ENCODE peak calls at places on chromosome 22, in nine cellular contexts. One of them, this sample, is unnamed.

GRCh38 chr22:38949889-38950405 is 7.5 kb upstream of the APOBEC3A start:
- DNase-seq in choroid plexus epithelial cell: peak
- DNase-seq in bronchial epithelial cell: no peak
- DNase-seq in dorsolateral prefrontal cortex: no peak
- DNase-seq in HCT116: no peak
- DNase-seq in fibroblast of lung: no peak
- DNase-seq in tibial nerve: no peak
- DNase-seq in lower lobe of right lung: peak
- DNase-seq in GM12878: no peak
- DNase-seq in this sample: no peak

GRCh38 chr22:36359172-36359973 is 28.4 kb downstream of the MYH9 start:
- DNase-seq in tibial nerve: no peak
- DNase-seq in GM12878: peak
- DNase-seq in lower lobe of right lung: no peak
- DNase-seq in dorsolateral prefrontal cortex: no peak
- DNase-seq in fibroblast of lung: no peak
- DNase-seq in bronchial epithelial cell: no peak
- DNase-seq in choroid plexus epithelial cell: no peak
- DNase-seq in HCT116: no peak
- DNase-seq in this sample: no peak

GRCh38 chr22:47191630-47192105 is 429.2 kb downstream of the TBC1D22A start:
- DNase-seq in dorsolateral prefrontal cortex: no peak
- DNase-seq in bronchial epithelial cell: no peak
- DNase-seq in lower lobe of right lung: no peak
- DNase-seq in fibroblast of lung: no peak
- DNase-seq in tibial nerve: no peak
- DNase-seq in GM12878: no peak
- DNase-seq in HCT116: no peak
- DNase-seq in choroid plexus epithelial cell: no peak
- DNase-seq in this sample: no peak

GRCh38 chr22:39278040-39278439 is 33.3 kb upstream of the PDGFB start:
- DNase-seq in bronchial epithelial cell: no peak
- DNase-seq in choroid plexus epithelial cell: peak
- DNase-seq in HCT116: no peak
- DNase-seq in fibroblast of lung: peak
- DNase-seq in tibial nerve: no peak
- DNase-seq in lower lobe of right lung: no peak
- DNase-seq in GM12878: no peak
- DNase-seq in dorsolateral prefrontal cortex: no peak
- DNase-seq in this sample: no peak

GRCh38 chr22:17077255-17077654 is 7.5 kb upstream of the IL17RA start:
- DNase-seq in lower lobe of right lung: no peak
- DNase-seq in tibial nerve: no peak
- DNase-seq in GM12878: no peak
- DNase-seq in HCT116: no peak
- DNase-seq in bronchial epithelial cell: peak
- DNase-seq in choroid plexus epithelial cell: peak
- DNase-seq in fibroblast of lung: peak
- DNase-seq in dorsolateral prefrontal cortex: no peak
- DNase-seq in this sample: no peak

GRCh38 chr22:36411589-36412258 is 24.0 kb upstream of the MYH9 start:
- DNase-seq in lower lobe of right lung: no peak
- DNase-seq in dorsolateral prefrontal cortex: no peak
- DNase-seq in fibroblast of lung: no peak
- DNase-seq in GM12878: no peak
- DNase-seq in HCT116: no peak
- DNase-seq in choroid plexus epithelial cell: no peak
- DNase-seq in bronchial epithelial cell: no peak
- DNase-seq in tibial nerve: no peak
- DNase-seq in this sample: no peak

GRCh38 chr22:49006207-49007012 is 821.3 kb downstream of the BRD1 start:
- DNase-seq in fibroblast of lung: no peak
- DNase-seq in choroid plexus epithelial cell: no peak
- DNase-seq in HCT116: no peak
- DNase-seq in tibial nerve: peak
- DNase-seq in lower lobe of right lung: no peak
- DNase-seq in GM12878: no peak
- DNase-seq in bronchial epithelial cell: no peak
- DNase-seq in dorsolateral prefrontal cortex: no peak
- DNase-seq in this sample: no peak

GRCh38 chr22:44753189-44754042 is 1.0 kb downstream of the ARHGAP8 start:
- DNase-seq in HCT116: no peak
- DNase-seq in lower lobe of right lung: no peak
- DNase-seq in GM12878: no peak
- DNase-seq in tibial nerve: no peak
- DNase-seq in fibroblast of lung: peak
- DNase-seq in dorsolateral prefrontal cortex: no peak
- DNase-seq in choroid plexus epithelial cell: peak
- DNase-seq in bronchial epithelial cell: peak
- DNase-seq in this sample: peak

GRCh38 chr22:22023581-22024137 is 41.1 kb upstream of the TOP3B start:
- DNase-seq in bronchial epithelial cell: no peak
- DNase-seq in choroid plexus epithelial cell: peak
- DNase-seq in dorsolateral prefrontal cortex: no peak
- DNase-seq in fibroblast of lung: no peak
- DNase-seq in lower lobe of right lung: no peak
- DNase-seq in tibial nerve: no peak
- DNase-seq in HCT116: no peak
- DNase-seq in GM12878: no peak
- DNase-seq in this sample: no peak

GRCh38 chr22:40058265-40058664 is 63.5 kb downstream of the FAM83F start:
- DNase-seq in bronchial epithelial cell: no peak
- DNase-seq in fibroblast of lung: no peak
- DNase-seq in HCT116: no peak
- DNase-seq in dorsolateral prefrontal cortex: no peak
- DNase-seq in choroid plexus epithelial cell: no peak
- DNase-seq in lower lobe of right lung: no peak
- DNase-seq in tibial nerve: no peak
- DNase-seq in GM12878: no peak
- DNase-seq in this sample: no peak

GRCh38 chr22:36218648-36219047 is 17.0 kb upstream of the APOL4 start:
- DNase-seq in GM12878: no peak
- DNase-seq in lower lobe of right lung: no peak
- DNase-seq in bronchial epithelial cell: no peak
- DNase-seq in dorsolateral prefrontal cortex: no peak
- DNase-seq in choroid plexus epithelial cell: no peak
- DNase-seq in tibial nerve: no peak
- DNase-seq in fibroblast of lung: no peak
- DNase-seq in HCT116: no peak
- DNase-seq in this sample: no peak

GRCh38 chr22:17811119-17811518 is 36.9 kb upstream of the BID start:
- DNase-seq in fibroblast of lung: no peak
- DNase-seq in bronchial epithelial cell: no peak
- DNase-seq in choroid plexus epithelial cell: no peak
- DNase-seq in tibial nerve: no peak
- DNase-seq in lower lobe of right lung: no peak
- DNase-seq in HCT116: no peak
- DNase-seq in GM12878: no peak
- DNase-seq in dorsolateral prefrontal cortex: no peak
- DNase-seq in this sample: no peak

GRCh38 chr22:46175631-46176030 is 25.3 kb downstream of the PPARA start:
- DNase-seq in fibroblast of lung: peak
- DNase-seq in tibial nerve: no peak
- DNase-seq in GM12878: no peak
- DNase-seq in choroid plexus epithelial cell: no peak
- DNase-seq in bronchial epithelial cell: peak
- DNase-seq in HCT116: no peak
- DNase-seq in lower lobe of right lung: no peak
- DNase-seq in dorsolateral prefrontal cortex: no peak
- DNase-seq in this sample: no peak

DNA sequence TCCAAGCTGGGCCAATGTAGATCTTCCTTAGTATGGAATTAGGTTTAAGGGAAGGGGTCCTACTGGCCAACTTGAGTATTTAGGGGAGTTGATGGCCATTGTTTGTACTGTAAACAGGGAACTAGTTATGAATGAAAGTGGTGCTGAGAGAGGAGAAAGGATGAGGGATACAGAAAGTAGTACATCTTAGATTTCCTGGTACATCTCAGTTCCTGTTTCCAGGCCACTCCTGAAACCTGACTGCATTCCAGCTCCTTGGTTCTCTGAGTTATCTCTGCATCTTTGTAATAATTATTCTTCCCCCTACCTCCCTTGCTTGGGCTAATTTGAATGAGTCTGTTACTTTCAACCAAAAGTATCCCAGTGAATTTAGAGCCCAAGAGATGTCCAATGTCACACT is 30.1 kb downstream of the MIAT start:
- DNase-seq in tibial nerve: no peak
- DNase-seq in dorsolateral prefrontal cortex: no peak
- DNase-seq in fibroblast of lung: no peak
- DNase-seq in HCT116: no peak
- DNase-seq in choroid plexus epithelial cell: no peak
- DNase-seq in lower lobe of right lung: no peak
- DNase-seq in bronchial epithelial cell: no peak
- DNase-seq in GM12878: no peak
- DNase-seq in this sample: no peak
- TF ChIP-seq CTCF in tibial nerve: no peak
- TF ChIP-seq CTCF in dorsolateral prefrontal cortex: no peak
- TF ChIP-seq CTCF in fibroblast of lung: no peak
- TF ChIP-seq CTCF in HCT116: no peak
- TF ChIP-seq CTCF in choroid plexus epithelial cell: no peak
- TF ChIP-seq CTCF in lower lobe of right lung: no peak
- TF ChIP-seq CTCF in bronchial epithelial cell: no peak
- TF ChIP-seq CTCF in GM12878: no peak
- TF ChIP-seq CTCF in this sample: no peak

GRCh38 chr22:20433191-20433590 is 4.4 kb downstream of the SCARF2 start:
- DNase-seq in choroid plexus epithelial cell: no peak
- DNase-seq in fibroblast of lung: no peak
- DNase-seq in HCT116: no peak
- DNase-seq in dorsolateral prefrontal cortex: peak
- DNase-seq in GM12878: no peak
- DNase-seq in bronchial epithelial cell: no peak
- DNase-seq in lower lobe of right lung: peak
- DNase-seq in tibial nerve: no peak
- DNase-seq in this sample: no peak

GRCh38 chr22:20432244-20432686 is 5.4 kb downstream of the SCARF2 start:
- DNase-seq in lower lobe of right lung: peak
- DNase-seq in GM12878: no peak
- DNase-seq in fibroblast of lung: no peak
- DNase-seq in bronchial epithelial cell: no peak
- DNase-seq in choroid plexus epithelial cell: no peak
- DNase-seq in HCT116: no peak
- DNase-seq in tibial nerve: no peak
- DNase-seq in dorsolateral prefrontal cortex: no peak
- DNase-seq in this sample: no peak

GRCh38 chr22:20434264-20434751 is 3.3 kb downstream of the SCARF2 start:
- DNase-seq in choroid plexus epithelial cell: no peak
- DNase-seq in fibroblast of lung: no peak
- DNase-seq in tibial nerve: no peak
- DNase-seq in GM12878: no peak
- DNase-seq in HCT116: no peak
- DNase-seq in bronchial epithelial cell: no peak
- DNase-seq in dorsolateral prefrontal cortex: no peak
- DNase-seq in lower lobe of right lung: peak
- DNase-seq in this sample: no peak

GRCh38 chr22:20434773-20435172 is 2.9 kb downstream of the SCARF2 start:
- DNase-seq in dorsolateral prefrontal cortex: no peak
- DNase-seq in fibroblast of lung: no peak
- DNase-seq in HCT116: no peak
- DNase-seq in lower lobe of right lung: peak
- DNase-seq in GM12878: no peak
- DNase-seq in tibial nerve: no peak
- DNase-seq in bronchial epithelial cell: no peak
- DNase-seq in choroid plexus epithelial cell: no peak
- DNase-seq in this sample: no peak

GRCh38 chr22:20433686-20434241 is 3.9 kb downstream of the SCARF2 start:
- DNase-seq in lower lobe of right lung: peak
- DNase-seq in HCT116: no peak
- DNase-seq in fibroblast of lung: no peak
- DNase-seq in choroid plexus epithelial cell: no peak
- DNase-seq in bronchial epithelial cell: no peak
- DNase-seq in GM12878: no peak
- DNase-seq in dorsolateral prefrontal cortex: no peak
- DNase-seq in tibial nerve: no peak
- DNase-seq in this sample: no peak
- H3K4me3 ChIP-seq in lower lobe of right lung: no peak
- H3K4me3 ChIP-seq in HCT116: no peak
- H3K4me3 ChIP-seq in fibroblast of lung: no peak
- H3K4me3 ChIP-seq in choroid plexus epithelial cell: no peak
- H3K4me3 ChIP-seq in bronchial epithelial cell: no peak
- H3K4me3 ChIP-seq in GM12878: no peak
- H3K4me3 ChIP-seq in dorsolateral prefrontal cortex: no peak
- H3K4me3 ChIP-seq in tibial nerve: no peak
- H3K4me3 ChIP-seq in this sample: no peak

DNA sequence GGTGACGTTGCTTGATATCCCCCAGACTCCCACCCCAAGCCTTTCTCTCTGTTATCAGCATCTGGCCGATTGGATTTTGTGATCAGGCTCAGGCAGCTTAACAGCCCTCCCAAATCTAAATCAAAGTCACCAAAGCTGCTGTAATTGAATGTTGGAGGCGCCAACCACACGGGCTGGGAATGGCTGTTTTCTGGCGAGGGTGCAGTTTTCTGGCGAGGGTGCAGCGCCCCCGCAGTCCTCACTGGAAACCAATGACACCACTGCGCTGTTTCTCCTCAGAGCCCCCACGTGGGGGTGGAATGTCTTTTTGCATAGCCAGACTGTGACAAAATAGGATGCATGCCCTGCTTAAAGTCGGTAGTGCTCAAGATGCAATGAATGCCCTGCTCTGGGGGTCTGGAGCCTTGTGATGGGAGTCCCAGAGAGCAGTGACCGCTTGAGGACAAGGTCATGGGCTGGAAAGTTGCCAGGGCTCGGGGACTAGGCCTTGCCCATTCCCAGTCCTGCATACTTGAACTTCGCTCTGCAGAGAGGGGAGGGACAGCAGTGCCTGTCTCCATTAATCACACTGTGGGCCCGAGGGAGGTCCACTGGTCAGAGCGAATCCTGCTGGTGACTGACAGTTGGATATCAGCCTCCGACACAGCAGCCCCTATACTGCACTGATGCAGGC is 105.3 kb downstream of the MORC2 start:
- DNase-seq in bronchial epithelial cell: no peak
- DNase-seq in dorsolateral prefrontal cortex: peak
- DNase-seq in lower lobe of right lung: no peak
- DNase-seq in GM12878: no peak
- DNase-seq in HCT116: no peak
- DNase-seq in tibial nerve: peak
- DNase-seq in fibroblast of lung: peak
- DNase-seq in choroid plexus epithelial cell: no peak
- DNase-seq in this sample: no peak
- TF ChIP-seq CTCF in bronchial epithelial cell: no peak
- TF ChIP-seq CTCF in dorsolateral prefrontal cortex: no peak
- TF ChIP-seq CTCF in lower lobe of right lung: no peak
- TF ChIP-seq CTCF in GM12878: no peak
- TF ChIP-seq CTCF in HCT116: no peak
- TF ChIP-seq CTCF in tibial nerve: no peak
- TF ChIP-seq CTCF in fibroblast of lung: no peak
- TF ChIP-seq CTCF in choroid plexus epithelial cell: no peak
- TF ChIP-seq CTCF in this sample: no peak

DNA sequence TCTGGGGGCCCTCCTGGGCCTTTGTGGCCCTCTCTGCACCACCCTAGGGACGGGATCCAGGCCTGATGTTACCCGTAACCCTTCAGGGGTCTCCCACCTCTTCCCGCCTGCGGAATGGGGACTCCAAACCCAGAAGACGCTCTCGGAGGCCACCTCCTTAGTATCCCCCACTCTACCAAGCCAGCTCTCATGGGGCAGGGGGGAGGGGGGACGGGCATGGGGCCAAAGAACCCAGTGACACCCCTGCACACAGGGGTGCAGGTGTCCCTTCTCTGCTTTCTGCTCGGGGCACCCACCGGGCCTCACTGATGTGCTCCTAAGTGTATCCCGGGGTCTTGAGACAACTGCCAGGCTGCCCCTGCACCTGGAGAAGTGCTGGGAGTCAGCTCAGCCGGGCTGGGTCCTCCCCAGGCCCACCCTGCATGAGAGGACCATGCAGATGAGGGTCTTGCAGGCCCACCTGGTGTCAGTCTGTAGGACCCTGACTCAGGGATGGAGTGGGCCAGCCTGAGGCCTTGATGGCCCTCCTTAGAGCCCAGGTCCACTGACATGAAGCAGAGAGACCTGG is 176.9 kb downstream of the IGLL1 start:
- DNase-seq in fibroblast of lung: no peak
- DNase-seq in tibial nerve: no peak
- DNase-seq in HCT116: no peak
- DNase-seq in bronchial epithelial cell: no peak
- DNase-seq in dorsolateral prefrontal cortex: peak
- DNase-seq in lower lobe of right lung: peak
- DNase-seq in choroid plexus epithelial cell: no peak
- DNase-seq in GM12878: no peak
- DNase-seq in this sample: no peak
- H3K4me3 ChIP-seq in fibroblast of lung: no peak
- H3K4me3 ChIP-seq in tibial nerve: no peak
- H3K4me3 ChIP-seq in HCT116: peak
- H3K4me3 ChIP-seq in bronchial epithelial cell: no peak
- H3K4me3 ChIP-seq in dorsolateral prefrontal cortex: peak
- H3K4me3 ChIP-seq in lower lobe of right lung: no peak
- H3K4me3 ChIP-seq in choroid plexus epithelial cell: no peak
- H3K4me3 ChIP-seq in GM12878: no peak
- H3K4me3 ChIP-seq in this sample: no peak

This sample was measured in retinal pigment epithelial cell.